ENCODE peak calls at places on chromosomes 12 and 14, in four cellular contexts. B, I, E and F are unnamed samples.

GRCh38 chr14:35213869-35214387 is 78.3 kb upstream of the PSMA6 start:
- DNase-seq in B (no peak), I (no peak), E (no peak), F (no peak)

GRCh38 chr12:109612975-109613502 is 39.4 kb downstream of the MVK start:
- DNase-seq in B (no peak), I (no peak), E (no peak), F (no peak)

GRCh38 chr14:64705406-64706118 is 1.3 kb downstream of the PLEKHG3 start:
- DNase-seq in B (peak; percentile 79), I (no peak), E (peak; percentile 55), F (no peak)

GRCh38 chr12:73950506-73950905 is 587.1 kb upstream of the ATXN7L3B start:
- DNase-seq in B (no peak), I (no peak), E (no peak), F (no peak)

GRCh38 chr12:116594325-116595038 is 35.3 kb downstream of the MAP1LC3B2 start:
- DNase-seq in B (no peak), I (peak; percentile 49), E (no peak), F (peak; percentile 45)

GRCh38 chr12:8785499-8785898 is 36.9 kb upstream of the A2ML1 start:
- DNase-seq in B (no peak), I (no peak), E (no peak), F (no peak)

GRCh38 chr14:80621701-80622100 is 319.8 kb downstream of the CEP128 start:
- DNase-seq in B (no peak), I (no peak), E (no peak), F (no peak)

GRCh38 chr12:100154472-100155247 is 12.0 kb upstream of the BLTP3B start:
- DNase-seq in B (peak; percentile 91), I (peak; percentile 79), E (peak; percentile 56), F (peak; percentile 90)

GRCh38 chr14:72774894-72775620 is 118.8 kb downstream of the DPF3 start:
- DNase-seq in B (no peak), I (no peak), E (no peak), F (no peak)

GRCh38 chr12:2586159-2587035 is 208.4 kb upstream of the FKBP4 start:
- DNase-seq in B (no peak), I (no peak), E (no peak), F (no peak)

GRCh38 chr12:111219440-111219839 is 149.5 kb downstream of the PHETA1 start:
- DNase-seq in B (no peak), I (no peak), E (no peak), F (no peak)

GRCh38 chr12:131533139-131533538 is 177.8 kb upstream of the SFSWAP start:
- DNase-seq in B (no peak), I (no peak), E (no peak), F (no peak)

GRCh38 chr14:99078426-99078825 is 193.6 kb downstream of the BCL11B start:
- DNase-seq in B (no peak), I (no peak), E (no peak), F (no peak)

GRCh38 chr14:61704554-61704953 is 9.2 kb downstream of the HIF1A start:
- DNase-seq in B (no peak), I (no peak), E (no peak), F (no peak)

GRCh38 chr12:60173213-60174170 is 577.7 kb downstream of the SLC16A7 start:
- DNase-seq in B (no peak), I (no peak), E (no peak), F (no peak)

GRCh38 chr12:110794623-110795280 is 52.0 kb upstream of the CCDC63 start:
- DNase-seq in B (no peak), I (peak; percentile 82), E (no peak), F (peak; percentile 70)

GRCh38 chr12:21989819-21990412 is 48.7 kb upstream of the ABCC9 start:
- DNase-seq in B (no peak), I (no peak), E (no peak), F (no peak)

GRCh38 chr12:29782821-29783772 is 645 bp downstream of the TMTC1 start:
- DNase-seq in B (peak; percentile 84), I (peak; percentile 53), E (peak; percentile 54), F (peak; percentile 76)

GRCh38 chr12:67452119-67452805 is 183.1 kb downstream of the CAND1 start:
- DNase-seq in B (no peak), I (no peak), E (no peak), F (no peak)

GRCh38 chr14:98131406-98131805 is 1140.6 kb downstream of the BCL11B start:
- DNase-seq in B (no peak), I (no peak), E (no peak), F (no peak)

GRCh38 chr12:57268264-57268663 is 17.3 kb upstream of the STAC3 start:
- DNase-seq in B (no peak), I (no peak), E (no peak), F (no peak)

GRCh38 chr12:96425321-96425720 is 25.1 kb upstream of the CDK17 start:
- DNase-seq in B (no peak), I (no peak), E (no peak), F (no peak)

GRCh38 chr14:106681161-106681955 is 1155.0 kb downstream of the TMEM121 start:
- DNase-seq in B (no peak), I (no peak), E (no peak), F (no peak)

GRCh38 chr12:31756977-31757420 is 28.2 kb upstream of the AMN1 start:
- DNase-seq in B (no peak), I (no peak), E (no peak), F (no peak)

GRCh38 chr14:58873228-58873953 is 235.6 kb downstream of the DACT1 start:
- DNase-seq in B (no peak), I (no peak), E (no peak), F (no peak)

GRCh38 chr14:76550534-76550933 is 174.6 kb downstream of the ESRRB start:
- DNase-seq in B (no peak), I (no peak), E (no peak), F (no peak)

GRCh38 chr14:67539116-67539515 is 6.0 kb downstream of the PLEKHH1 start:
- DNase-seq in B (no peak), I (no peak), E (no peak), F (no peak)

GRCh38 chr14:57486767-57487379 is 6.8 kb downstream of the CCDC198 start:
- DNase-seq in B (no peak), I (no peak), E (no peak), F (no peak)

GRCh38 chr14:93030761-93031160 is 85.0 kb downstream of the ITPK1 start:
- DNase-seq in B (no peak), I (no peak), E (no peak), F (no peak)

GRCh38 chr14:93031505-93032300 is 84.0 kb downstream of the ITPK1 start:
- DNase-seq in B (no peak), I (no peak), E (no peak), F (peak; percentile 16)

GRCh38 chr14:93029417-93029816 is 86.3 kb downstream of the ITPK1 start:
- DNase-seq in B (no peak), I (no peak), E (no peak), F (peak; percentile 19)

GRCh38 chr14:93028724-93029076 is 87.0 kb downstream of the ITPK1 start:
- DNase-seq in B (no peak), I (no peak), E (no peak), F (no peak)

GRCh38 chr14:93029911-93030555 is 85.7 kb downstream of the ITPK1 start:
- DNase-seq in B (no peak), I (no peak), E (no peak), F (no peak)
- H3K27ac ChIP-seq in B (no peak overlapping the region), I (no peak overlapping the region), E (no peak overlapping the region), F (no peak overlapping the region)

GRCh38 chr12:6953417-6954315 is 2.5 kb downstream of the PTPN6 start:
- DNase-seq in B (peak; percentile 86), I (peak; percentile 47), E (no peak), F (peak; percentile 48)

GRCh38 chr12:6956332-6956727 is 5.2 kb downstream of the PTPN6 start:
- DNase-seq in B (peak; percentile 75), I (no peak), E (no peak), F (peak; percentile 41)

GRCh38 chr12:6955462-6956331 is 4.5 kb downstream of the PTPN6 start:
- DNase-seq in B (peak; percentile 57), I (peak; percentile 2), E (no peak), F (no peak)

GRCh38 chr12:6954316-6954710 is 3.2 kb downstream of the PTPN6 start:
- DNase-seq in B (no peak), I (no peak), E (no peak), F (peak; percentile 37)

DNA sequence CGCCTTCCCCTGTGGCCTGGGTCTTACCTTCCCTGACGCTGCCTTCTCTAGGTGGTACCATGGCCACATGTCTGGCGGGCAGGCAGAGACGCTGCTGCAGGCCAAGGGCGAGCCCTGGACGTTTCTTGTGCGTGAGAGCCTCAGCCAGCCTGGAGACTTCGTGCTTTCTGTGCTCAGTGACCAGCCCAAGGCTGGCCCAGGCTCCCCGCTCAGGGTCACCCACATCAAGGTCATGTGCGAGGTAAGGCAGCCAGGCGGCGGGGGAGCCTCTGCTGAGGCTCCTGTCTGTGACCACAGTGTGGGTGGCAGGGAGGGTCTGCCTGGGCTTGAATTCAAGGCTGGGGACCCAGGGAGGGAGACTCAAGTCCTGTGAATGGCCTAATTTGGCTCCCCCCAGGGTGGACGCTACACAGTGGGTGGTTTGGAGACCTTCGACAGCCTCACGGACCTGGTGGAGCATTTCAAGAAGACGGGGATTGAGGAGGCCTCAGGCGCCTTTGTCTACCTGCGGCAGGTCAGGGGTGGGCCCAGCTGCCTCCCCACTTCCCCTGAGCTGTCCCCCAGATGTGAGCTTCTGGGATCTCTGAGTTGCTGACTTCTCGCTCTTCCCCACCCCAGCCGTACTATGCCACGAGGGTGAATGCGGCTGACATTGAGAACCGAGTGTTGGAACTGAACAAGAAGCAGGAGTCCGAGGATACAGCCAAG is 3.8 kb downstream of the PTPN6 start:
- DNase-seq in B (peak; percentile 64), I (peak; percentile 6), E (no peak), F (peak; percentile 47)
- H3K4me3 ChIP-seq in B (no peak overlapping the region), I (no peak overlapping the region), E (no peak overlapping the region), F (no peak overlapping the region)

GRCh38 chr12:53980448-53981388 is 4.2 kb upstream of the HOXC10 start:
- DNase-seq in B (no peak), I (no peak), E (no peak), F (no peak)
- H3K27me3 ChIP-seq in B (peaks cover 3% of the 10 kb centered on the region), I (peaks cover 100% of the 10 kb centered on the region), E (peaks cover 2% of the 10 kb centered on the region), F (no peaks in the 10 kb centered on the region)

GRCh38 chr14:104350463-104351185 is 212.2 kb downstream of the KIF26A start:
- DNase-seq in B (no peak), I (no peak), E (peak; percentile 78), F (no peak)
- H3K27ac ChIP-seq in B (no peak overlapping the region), I (no peak overlapping the region), E (peak overlapping the region; percentile 1), F (no peak overlapping the region)

GRCh38 chr14:92514844-92515509 is 1.4 kb downstream of the RIN3 start:
- DNase-seq in B (no peak), I (no peak), E (no peak), F (no peak)
- H3K4me3 ChIP-seq in B (peak overlapping the region; percentile 70), I (peak overlapping the region; percentile 89), E (peak overlapping the region; percentile 55), F (peak overlapping the region; percentile 77)

DNA sequence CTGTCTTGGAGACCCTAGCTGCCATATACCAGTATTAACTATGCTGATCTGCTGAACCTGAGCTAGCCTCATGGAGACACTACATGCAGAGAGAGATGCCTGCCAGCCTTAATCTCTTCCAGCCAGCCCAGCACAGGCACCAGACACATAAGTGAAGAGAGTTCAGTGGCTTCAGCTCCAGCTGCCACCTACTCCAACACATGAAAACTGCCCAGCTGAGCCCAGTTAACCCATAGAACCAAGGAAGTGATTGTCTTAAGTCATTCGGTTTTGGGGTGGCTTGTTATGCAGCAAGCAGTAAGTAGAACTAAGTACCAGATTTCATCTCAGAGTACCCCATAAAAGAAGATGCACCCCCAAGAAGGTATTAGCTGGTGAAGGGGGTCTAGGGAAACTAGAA is 7.6 kb downstream of the SERPINA11 start:
- DNase-seq in B (no peak), I (no peak), E (no peak), F (no peak)
- H3K27me3 ChIP-seq in B (no peaks in the 10 kb centered on the region), I (peaks cover 78% of the 10 kb centered on the region), E (no peaks in the 10 kb centered on the region), F (no peaks in the 10 kb centered on the region)

GRCh38 chr14:91373591-91374245 is 43.9 kb downstream of the CCDC88C start:
- DNase-seq in B (no peak), I (no peak), E (no peak), F (no peak)
- H3K27ac ChIP-seq in B (no peak overlapping the region), I (no peak overlapping the region), E (no peak overlapping the region), F (no peak overlapping the region)